ENCODE peak calls at places on chromosomes 5 and 9, in ten cellular contexts. C is activated T-cell treated with anti-CD3 and anti-CD28 coated beads, Interleukin-2, amount 50 U/mL, for 72 hours; V is kidney; U is stimulated activated CD4-positive, alpha-beta T cell treated with anti-CD3 and anti-CD28 coated beads, Interleukin-4, amount 100 ng/mL, for 24 hours; O is cardiac muscle cell; J is skeletal muscle cell; X is GM04504; T is EL; F is activated naive CD8-positive, alpha-beta T cell treated with anti-CD3 and anti-CD28 coated beads for 36 hours; L is naive thymus-derived CD8-positive, alpha-beta T cell. N is an unnamed sample.

GRCh38 chr5:179237770-179238627 is 107.3 kb downstream of the ADAMTS2 start:
- DNase-seq in C (no peak), V (peak), U (no peak), O (no peak), J (no peak), X (no peak), T (no peak), F (no peak), L (no peak), N (no peak)

GRCh38 chr5:58016329-58016728 is 443.6 kb downstream of the PLK2 start:
- DNase-seq in C (no peak), V (no peak), U (no peak), O (no peak), J (peak), X (no peak), T (peak), F (no peak), L (no peak), N (peak)

GRCh38 chr9:136095495-136096058 is 488 bp upstream of the NACC2 start:
- DNase-seq in C (peak), V (peak), U (no peak), O (peak), J (no peak), X (no peak), T (peak), F (no peak), L (no peak), N (peak)

GRCh38 chr5:81577091-81577490 is 173.8 kb downstream of the SSBP2 start:
- DNase-seq in C (no peak), V (no peak), U (no peak), O (no peak), J (no peak), X (no peak), T (no peak), F (no peak), L (no peak), N (no peak)

GRCh38 chr5:35803221-35803651 is 53.5 kb upstream of the IL7R start:
- DNase-seq in C (no peak), V (no peak), U (no peak), O (peak), J (peak), X (peak), T (peak), F (no peak), L (no peak), N (peak)

GRCh38 chr5:9817819-9818218 is 187.7 kb upstream of the TAS2R1 start:
- DNase-seq in C (no peak), V (no peak), U (no peak), O (no peak), J (no peak), X (no peak), T (no peak), F (no peak), L (no peak), N (no peak)

GRCh38 chr5:142040285-142040684 is 27.5 kb upstream of the GNPDA1 start:
- DNase-seq in C (no peak), V (no peak), U (no peak), O (no peak), J (no peak), X (no peak), T (no peak), F (no peak), L (no peak), N (no peak)

GRCh38 chr5:171630047-171630669 is 155.5 kb upstream of the SMIM23 start:
- DNase-seq in C (peak), V (peak), U (no peak), O (peak), J (peak), X (no peak), T (peak), F (peak), L (no peak), N (peak)

GRCh38 chr5:172501708-172502379 is 47.5 kb upstream of the SH3PXD2B start:
- DNase-seq in C (no peak), V (no peak), U (no peak), O (no peak), J (no peak), X (no peak), T (no peak), F (no peak), L (no peak), N (peak)

GRCh38 chr9:121658166-121658565 is 6.7 kb downstream of the DAB2IP start:
- DNase-seq in C (no peak), V (no peak), U (no peak), O (no peak), J (no peak), X (no peak), T (no peak), F (no peak), L (no peak), N (peak)

GRCh38 chr9:134180786-134181647 is 16.7 kb upstream of the RNU6ATAC start:
- DNase-seq in C (no peak), V (peak), U (no peak), O (no peak), J (no peak), X (no peak), T (no peak), F (no peak), L (no peak), N (no peak)

GRCh38 chr5:123460296-123460729 is 37.1 kb upstream of the CEP120 start:
- DNase-seq in C (peak), V (no peak), U (peak), O (no peak), J (no peak), X (no peak), T (peak), F (peak), L (no peak), N (no peak)

GRCh38 chr9:3980212-3980611 is 319.7 kb downstream of the GLIS3 start:
- DNase-seq in C (no peak), V (no peak), U (no peak), O (peak), J (no peak), X (no peak), T (no peak), F (no peak), L (no peak), N (no peak)

GRCh38 chr9:131880828-131881227 is 141.0 kb upstream of the RAPGEF1 start:
- DNase-seq in C (no peak), V (no peak), U (no peak), O (no peak), J (no peak), X (no peak), T (no peak), F (no peak), L (no peak), N (no peak)

GRCh38 chr9:116365056-116365471 is 211.5 kb downstream of the PAPPA start:
- DNase-seq in C (no peak), V (peak), U (no peak), O (no peak), J (peak), X (peak), T (peak), F (no peak), L (no peak), N (peak)

GRCh38 chr9:95071450-95071849 is 246.1 kb downstream of the FANCC start:
- DNase-seq in C (no peak), V (no peak), U (no peak), O (no peak), J (no peak), X (no peak), T (no peak), F (no peak), L (no peak), N (no peak)

GRCh38 chr5:41695920-41696582 is 174.2 kb downstream of the OXCT1 start:
- DNase-seq in C (no peak), V (no peak), U (no peak), O (no peak), J (no peak), X (no peak), T (peak), F (no peak), L (no peak), N (no peak)

GRCh38 chr9:114565204-114565603 is 22.4 kb upstream of the ATP6V1G1 start:
- DNase-seq in C (no peak), V (no peak), U (no peak), O (no peak), J (no peak), X (no peak), T (no peak), F (no peak), L (no peak), N (no peak)

GRCh38 chr9:37061763-37062162 is 27.7 kb upstream of the PAX5 start:
- DNase-seq in C (no peak), V (no peak), U (no peak), O (no peak), J (peak), X (no peak), T (peak), F (no peak), L (no peak), N (no peak)

GRCh38 chr5:100517301-100517974 is 17.7 kb upstream of the FAM174A start:
- DNase-seq in C (no peak), V (no peak), U (no peak), O (no peak), J (no peak), X (no peak), T (no peak), F (no peak), L (no peak), N (no peak)

GRCh38 chr9:10251490-10251889 is 361.3 kb downstream of the PTPRD start:
- DNase-seq in C (no peak), V (no peak), U (no peak), O (no peak), J (peak), X (no peak), T (no peak), F (no peak), L (no peak), N (no peak)

GRCh38 chr5:135245521-135246499 is 153.2 kb downstream of the MACROH2A1 start:
- DNase-seq in C (no peak), V (peak), U (no peak), O (no peak), J (no peak), X (no peak), T (peak), F (no peak), L (no peak), N (peak)

GRCh38 chr9:108476574-108476973 is 379.2 kb downstream of the ACTL7B start:
- DNase-seq in C (no peak), V (no peak), U (no peak), O (no peak), J (no peak), X (no peak), T (peak), F (no peak), L (no peak), N (no peak)

GRCh38 chr5:176492431-176492830 is 44.2 kb downstream of the FAF2 start:
- DNase-seq in C (no peak), V (no peak), U (no peak), O (no peak), J (no peak), X (no peak), T (peak), F (no peak), L (no peak), N (no peak)

GRCh38 chr9:97906236-97906831 is 16.0 kb downstream of the TRMO start:
- DNase-seq in C (no peak), V (no peak), U (peak), O (no peak), J (no peak), X (no peak), T (no peak), F (no peak), L (peak), N (peak)

GRCh38 chr5:133193794-133194193 is 142.0 kb downstream of the HSPA4 start:
- DNase-seq in C (no peak), V (no peak), U (no peak), O (no peak), J (no peak), X (no peak), T (no peak), F (no peak), L (no peak), N (no peak)

GRCh38 chr5:68114641-68115040 is 100.9 kb upstream of the PIK3R1 start:
- DNase-seq in C (no peak), V (no peak), U (no peak), O (no peak), J (peak), X (peak), T (peak), F (no peak), L (no peak), N (peak)

GRCh38 chr5:123754167-123754840 is 242.3 kb downstream of the CSNK1G3 start:
- DNase-seq in C (no peak), V (no peak), U (no peak), O (no peak), J (peak), X (peak), T (peak), F (no peak), L (no peak), N (no peak)

GRCh38 chr9:85741112-85741874 is 461 bp downstream of the AGTPBP1 start:
- DNase-seq in C (peak), V (peak), U (peak), O (no peak), J (no peak), X (peak), T (peak), F (no peak), L (peak), N (peak)

GRCh38 chr9:123715258-123715657 is 214.7 kb downstream of the DENND1A start:
- DNase-seq in C (no peak), V (no peak), U (no peak), O (no peak), J (no peak), X (no peak), T (no peak), F (no peak), L (no peak), N (no peak)

GRCh38 chr5:78727786-78728761 is 79.5 kb upstream of the LHFPL2 start:
- DNase-seq in C (no peak), V (no peak), U (no peak), O (no peak), J (no peak), X (no peak), T (no peak), F (no peak), L (no peak), N (no peak)